ENCODE peak calls at places on chromosomes 2 and 18, in ten cellular contexts. One of them, this sample, is unnamed.

GRCh38 chr18:79217979-79218604 is 148.9 kb downstream of the ATP9B start:
- DNase-seq in K562: peak; percentile 8
- DNase-seq in CD8-positive, alpha-beta T cell: no peak
- DNase-seq in left lung: no peak
- DNase-seq in thoracic aorta: no peak
- DNase-seq in BE2C: no peak
- DNase-seq in upper lobe of right lung: no peak
- DNase-seq in cardiac muscle cell: peak; percentile 50
- DNase-seq in hepatocyte: no peak
- DNase-seq in psoas muscle: peak; percentile 40
- DNase-seq in this sample: no peak

GRCh38 chr18:21968334-21968733 is 201.1 kb upstream of the GATA6 start:
- DNase-seq in K562: no peak
- DNase-seq in CD8-positive, alpha-beta T cell: no peak
- DNase-seq in left lung: no peak
- DNase-seq in thoracic aorta: no peak
- DNase-seq in BE2C: no peak
- DNase-seq in upper lobe of right lung: no peak
- DNase-seq in cardiac muscle cell: no peak
- DNase-seq in hepatocyte: no peak
- DNase-seq in psoas muscle: no peak
- DNase-seq in this sample: no peak

GRCh38 chr2:66509326-66509811 is 74.4 kb downstream of the MEIS1 start:
- DNase-seq in K562: no peak
- DNase-seq in CD8-positive, alpha-beta T cell: no peak
- DNase-seq in left lung: no peak
- DNase-seq in thoracic aorta: no peak
- DNase-seq in BE2C: no peak
- DNase-seq in upper lobe of right lung: no peak
- DNase-seq in cardiac muscle cell: peak; percentile 32
- DNase-seq in hepatocyte: no peak
- DNase-seq in psoas muscle: no peak
- DNase-seq in this sample: no peak

GRCh38 chr2:227394403-227394802 is 6.7 kb upstream of the SCYGR1 start:
- DNase-seq in K562: no peak
- DNase-seq in CD8-positive, alpha-beta T cell: no peak
- DNase-seq in left lung: no peak
- DNase-seq in thoracic aorta: no peak
- DNase-seq in BE2C: no peak
- DNase-seq in upper lobe of right lung: no peak
- DNase-seq in cardiac muscle cell: no peak
- DNase-seq in hepatocyte: no peak
- DNase-seq in psoas muscle: no peak
- DNase-seq in this sample: no peak

GRCh38 chr18:32548688-32549087 is 78.0 kb upstream of the GAREM1 start:
- DNase-seq in K562: no peak
- DNase-seq in CD8-positive, alpha-beta T cell: no peak
- DNase-seq in left lung: no peak
- DNase-seq in thoracic aorta: no peak
- DNase-seq in BE2C: no peak
- DNase-seq in upper lobe of right lung: no peak
- DNase-seq in cardiac muscle cell: no peak
- DNase-seq in hepatocyte: peak; percentile 32
- DNase-seq in psoas muscle: no peak
- DNase-seq in this sample: no peak

GRCh38 chr2:171793691-171794678 is 100.1 kb downstream of the SLC25A12 start:
- DNase-seq in K562: no peak
- DNase-seq in CD8-positive, alpha-beta T cell: no peak
- DNase-seq in left lung: no peak
- DNase-seq in thoracic aorta: no peak
- DNase-seq in BE2C: no peak
- DNase-seq in upper lobe of right lung: no peak
- DNase-seq in cardiac muscle cell: peak; percentile 41
- DNase-seq in hepatocyte: no peak
- DNase-seq in psoas muscle: no peak
- DNase-seq in this sample: no peak

GRCh38 chr2:73254343-73255006 is 20.4 kb downstream of the CCT7 start:
- DNase-seq in K562: no peak
- DNase-seq in CD8-positive, alpha-beta T cell: no peak
- DNase-seq in left lung: no peak
- DNase-seq in thoracic aorta: no peak
- DNase-seq in BE2C: no peak
- DNase-seq in upper lobe of right lung: peak; percentile 9
- DNase-seq in cardiac muscle cell: no peak
- DNase-seq in hepatocyte: no peak
- DNase-seq in psoas muscle: no peak
- DNase-seq in this sample: no peak

GRCh38 chr18:9996104-9996503 is 82.3 kb downstream of the VAPA start:
- DNase-seq in K562: no peak
- DNase-seq in CD8-positive, alpha-beta T cell: no peak
- DNase-seq in left lung: no peak
- DNase-seq in thoracic aorta: no peak
- DNase-seq in BE2C: no peak
- DNase-seq in upper lobe of right lung: no peak
- DNase-seq in cardiac muscle cell: no peak
- DNase-seq in hepatocyte: no peak
- DNase-seq in psoas muscle: no peak
- DNase-seq in this sample: no peak

GRCh38 chr18:45330170-45330594 is 285.1 kb upstream of the SLC14A2 start:
- DNase-seq in K562: no peak
- DNase-seq in CD8-positive, alpha-beta T cell: no peak
- DNase-seq in left lung: no peak
- DNase-seq in thoracic aorta: no peak
- DNase-seq in BE2C: no peak
- DNase-seq in upper lobe of right lung: no peak
- DNase-seq in cardiac muscle cell: no peak
- DNase-seq in hepatocyte: no peak
- DNase-seq in psoas muscle: peak; percentile 32
- DNase-seq in this sample: no peak

GRCh38 chr2:163471947-163472346 is 263.9 kb downstream of the FIGN start:
- DNase-seq in K562: no peak
- DNase-seq in CD8-positive, alpha-beta T cell: no peak
- DNase-seq in left lung: no peak
- DNase-seq in thoracic aorta: no peak
- DNase-seq in BE2C: peak; percentile 6
- DNase-seq in upper lobe of right lung: no peak
- DNase-seq in cardiac muscle cell: peak; percentile 56
- DNase-seq in hepatocyte: peak; percentile 12
- DNase-seq in psoas muscle: no peak
- DNase-seq in this sample: no peak
- TF ChIP-seq CTCF in K562: no peak
- TF ChIP-seq CTCF in CD8-positive, alpha-beta T cell: no peak
- TF ChIP-seq CTCF in left lung: no peak
- TF ChIP-seq CTCF in thoracic aorta: no peak
- TF ChIP-seq CTCF in BE2C: peak; percentile 27
- TF ChIP-seq CTCF in upper lobe of right lung: no peak
- TF ChIP-seq CTCF in cardiac muscle cell: peak; percentile 36
- TF ChIP-seq CTCF in hepatocyte: peak; percentile 39
- TF ChIP-seq CTCF in psoas muscle: peak; percentile 12
- TF ChIP-seq CTCF in this sample: peak; percentile 50

GRCh38 chr2:120861191-120861575 is 125.5 kb downstream of the GLI2 start:
- DNase-seq in K562: no peak
- DNase-seq in CD8-positive, alpha-beta T cell: no peak
- DNase-seq in left lung: peak; percentile 61
- DNase-seq in thoracic aorta: no peak
- DNase-seq in BE2C: no peak
- DNase-seq in upper lobe of right lung: peak; percentile 19
- DNase-seq in cardiac muscle cell: no peak
- DNase-seq in hepatocyte: no peak
- DNase-seq in psoas muscle: no peak
- DNase-seq in this sample: no peak
- H3K27me3 ChIP-seq in K562: peaks cover 10% of the 10 kb centered on the region
- H3K27me3 ChIP-seq in CD8-positive, alpha-beta T cell: no peaks in the 10 kb centered on the region
- H3K27me3 ChIP-seq in left lung: peaks cover 17% of the 10 kb centered on the region
- H3K27me3 ChIP-seq in thoracic aorta: no peaks in the 10 kb centered on the region
- H3K27me3 ChIP-seq in BE2C: no peaks in the 10 kb centered on the region
- H3K27me3 ChIP-seq in upper lobe of right lung: peaks cover 7% of the 10 kb centered on the region
- H3K27me3 ChIP-seq in cardiac muscle cell: no peaks in the 10 kb centered on the region
- H3K27me3 ChIP-seq in hepatocyte: no peaks in the 10 kb centered on the region
- H3K27me3 ChIP-seq in psoas muscle: no peaks in the 10 kb centered on the region
- H3K27me3 ChIP-seq in this sample: no peaks in the 10 kb centered on the region

DNA sequence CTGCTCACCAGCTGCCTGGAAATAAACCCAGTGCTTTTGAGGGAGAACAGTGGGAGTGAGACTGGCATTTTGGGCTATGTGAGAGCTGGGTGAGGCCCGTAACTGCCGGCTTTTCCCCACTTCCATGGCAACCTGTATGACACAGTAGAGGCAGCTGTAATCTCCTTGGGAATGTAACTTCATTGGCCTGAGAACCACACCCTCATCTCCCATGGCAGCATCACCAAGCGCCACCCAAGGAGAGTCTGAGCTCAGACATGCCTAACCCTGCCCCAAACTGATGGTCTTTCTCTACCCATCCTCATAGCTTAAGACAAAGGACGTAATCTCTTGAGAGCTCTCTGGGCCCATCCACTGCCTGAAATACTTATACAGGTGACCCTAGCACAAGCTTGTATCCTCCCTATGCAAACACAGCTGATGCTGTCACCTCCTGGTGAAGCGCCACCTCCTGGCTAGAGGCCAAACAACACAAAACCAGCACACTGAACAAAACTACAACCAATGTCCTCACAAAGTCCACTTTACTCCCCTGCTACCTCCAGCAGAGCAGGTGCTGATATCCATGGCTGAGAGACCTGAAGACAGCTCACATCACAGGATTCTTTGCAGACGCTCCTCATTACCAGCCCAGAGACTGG is 763.4 kb upstream of the NRXN1 start:
- DNase-seq in K562: no peak
- DNase-seq in CD8-positive, alpha-beta T cell: no peak
- DNase-seq in left lung: no peak
- DNase-seq in thoracic aorta: no peak
- DNase-seq in BE2C: peak; percentile 21
- DNase-seq in upper lobe of right lung: no peak
- DNase-seq in cardiac muscle cell: peak; percentile 5
- DNase-seq in hepatocyte: peak; percentile 15
- DNase-seq in psoas muscle: no peak
- DNase-seq in this sample: no peak
- TF ChIP-seq CTCF in K562: peak; percentile 21
- TF ChIP-seq CTCF in CD8-positive, alpha-beta T cell: no peak
- TF ChIP-seq CTCF in left lung: no peak
- TF ChIP-seq CTCF in thoracic aorta: no peak
- TF ChIP-seq CTCF in BE2C: peak; percentile 44
- TF ChIP-seq CTCF in upper lobe of right lung: no peak
- TF ChIP-seq CTCF in cardiac muscle cell: peak; percentile 28
- TF ChIP-seq CTCF in hepatocyte: peak; percentile 16
- TF ChIP-seq CTCF in psoas muscle: no peak
- TF ChIP-seq CTCF in this sample: peak; percentile 10

GRCh38 chr2:175872716-175873115 is 129.4 kb downstream of the LNPK start:
- DNase-seq in K562: no peak
- DNase-seq in CD8-positive, alpha-beta T cell: no peak
- DNase-seq in left lung: no peak
- DNase-seq in thoracic aorta: no peak
- DNase-seq in BE2C: no peak
- DNase-seq in upper lobe of right lung: no peak
- DNase-seq in cardiac muscle cell: no peak
- DNase-seq in hepatocyte: no peak
- DNase-seq in psoas muscle: no peak
- DNase-seq in this sample: peak; percentile 4
- H3K27me3 ChIP-seq in K562: peaks cover 29% of the 10 kb centered on the region
- H3K27me3 ChIP-seq in CD8-positive, alpha-beta T cell: no peaks in the 10 kb centered on the region
- H3K27me3 ChIP-seq in left lung: no peaks in the 10 kb centered on the region
- H3K27me3 ChIP-seq in thoracic aorta: no peaks in the 10 kb centered on the region
- H3K27me3 ChIP-seq in BE2C: no peaks in the 10 kb centered on the region
- H3K27me3 ChIP-seq in upper lobe of right lung: no peaks in the 10 kb centered on the region
- H3K27me3 ChIP-seq in cardiac muscle cell: peaks cover 3% of the 10 kb centered on the region
- H3K27me3 ChIP-seq in hepatocyte: no peaks in the 10 kb centered on the region
- H3K27me3 ChIP-seq in psoas muscle: no peaks in the 10 kb centered on the region
- H3K27me3 ChIP-seq in this sample: no peaks in the 10 kb centered on the region

GRCh38 chr2:200408428-200409311 is 101.2 kb downstream of the KCTD18 start:
- DNase-seq in K562: peak; percentile 18
- DNase-seq in CD8-positive, alpha-beta T cell: no peak
- DNase-seq in left lung: no peak
- DNase-seq in thoracic aorta: no peak
- DNase-seq in BE2C: no peak
- DNase-seq in upper lobe of right lung: no peak
- DNase-seq in cardiac muscle cell: peak; percentile 68
- DNase-seq in hepatocyte: peak; percentile 32
- DNase-seq in psoas muscle: no peak
- DNase-seq in this sample: peak; percentile 82
- TF ChIP-seq CTCF in K562: no peak
- TF ChIP-seq CTCF in CD8-positive, alpha-beta T cell: no peak
- TF ChIP-seq CTCF in left lung: no peak
- TF ChIP-seq CTCF in thoracic aorta: no peak
- TF ChIP-seq CTCF in BE2C: no peak
- TF ChIP-seq CTCF in upper lobe of right lung: no peak
- TF ChIP-seq CTCF in cardiac muscle cell: no peak
- TF ChIP-seq CTCF in hepatocyte: no peak
- TF ChIP-seq CTCF in psoas muscle: no peak
- TF ChIP-seq CTCF in this sample: no peak

GRCh38 chr2:206259615-206260426 is 14.6 kb upstream of the ZDBF2 start:
- DNase-seq in K562: no peak
- DNase-seq in CD8-positive, alpha-beta T cell: no peak
- DNase-seq in left lung: no peak
- DNase-seq in thoracic aorta: no peak
- DNase-seq in BE2C: no peak
- DNase-seq in upper lobe of right lung: no peak
- DNase-seq in cardiac muscle cell: no peak
- DNase-seq in hepatocyte: no peak
- DNase-seq in psoas muscle: no peak
- DNase-seq in this sample: no peak

GRCh38 chr2:206260427-206261012 is 13.9 kb upstream of the ZDBF2 start:
- DNase-seq in K562: peak; percentile 14
- DNase-seq in CD8-positive, alpha-beta T cell: no peak
- DNase-seq in left lung: no peak
- DNase-seq in thoracic aorta: no peak
- DNase-seq in BE2C: no peak
- DNase-seq in upper lobe of right lung: no peak
- DNase-seq in cardiac muscle cell: peak; percentile 52
- DNase-seq in hepatocyte: peak; percentile 27
- DNase-seq in psoas muscle: no peak
- DNase-seq in this sample: no peak

GRCh38 chr2:206257345-206257744 is 17.1 kb upstream of the ZDBF2 start:
- DNase-seq in K562: no peak
- DNase-seq in CD8-positive, alpha-beta T cell: no peak
- DNase-seq in left lung: no peak
- DNase-seq in thoracic aorta: no peak
- DNase-seq in BE2C: no peak
- DNase-seq in upper lobe of right lung: no peak
- DNase-seq in cardiac muscle cell: no peak
- DNase-seq in hepatocyte: no peak
- DNase-seq in psoas muscle: no peak
- DNase-seq in this sample: no peak

GRCh38 chr2:206256711-206257110 is 17.8 kb upstream of the ZDBF2 start:
- DNase-seq in K562: no peak
- DNase-seq in CD8-positive, alpha-beta T cell: no peak
- DNase-seq in left lung: no peak
- DNase-seq in thoracic aorta: no peak
- DNase-seq in BE2C: no peak
- DNase-seq in upper lobe of right lung: no peak
- DNase-seq in cardiac muscle cell: no peak
- DNase-seq in hepatocyte: no peak
- DNase-seq in psoas muscle: no peak
- DNase-seq in this sample: no peak

GRCh38 chr2:206257861-206258260 is 16.6 kb upstream of the ZDBF2 start:
- DNase-seq in K562: no peak
- DNase-seq in CD8-positive, alpha-beta T cell: no peak
- DNase-seq in left lung: no peak
- DNase-seq in thoracic aorta: no peak
- DNase-seq in BE2C: no peak
- DNase-seq in upper lobe of right lung: no peak
- DNase-seq in cardiac muscle cell: no peak
- DNase-seq in hepatocyte: no peak
- DNase-seq in psoas muscle: no peak
- DNase-seq in this sample: no peak
- H3K27me3 ChIP-seq in K562: peaks cover 42% of the 10 kb centered on the region
- H3K27me3 ChIP-seq in CD8-positive, alpha-beta T cell: peaks cover 17% of the 10 kb centered on the region
- H3K27me3 ChIP-seq in left lung: peaks cover 100% of the 10 kb centered on the region
- H3K27me3 ChIP-seq in thoracic aorta: peaks cover 6% of the 10 kb centered on the region
- H3K27me3 ChIP-seq in BE2C: no peaks in the 10 kb centered on the region
- H3K27me3 ChIP-seq in upper lobe of right lung: peaks cover 87% of the 10 kb centered on the region
- H3K27me3 ChIP-seq in cardiac muscle cell: peaks cover 99% of the 10 kb centered on the region
- H3K27me3 ChIP-seq in hepatocyte: peaks cover 87% of the 10 kb centered on the region
- H3K27me3 ChIP-seq in psoas muscle: peaks cover 88% of the 10 kb centered on the region
- H3K27me3 ChIP-seq in this sample: peaks cover 49% of the 10 kb centered on the region

This sample was measured in AG04450.